ENCODE peak calls at places on chromosomes 11 and 22, in six cellular contexts. R, V, S, I, F and B are unnamed samples.

GRCh38 chr22:46748948-46749681 is 11.1 kb upstream of the CERK start:
- DNase-seq in R (no peak), V (peak), S (peak), I (no peak), F (peak), B (no peak)

GRCh38 chr22:35217541-35217940 is 39.8 kb upstream of the HMGXB4 start:
- DNase-seq in R (no peak), V (no peak), S (no peak), I (no peak), F (no peak), B (no peak)

GRCh38 chr11:44934110-44934509 is 16.6 kb downstream of the TP53I11 start:
- DNase-seq in R (no peak), V (no peak), S (no peak), I (no peak), F (no peak), B (no peak)

GRCh38 chr11:3159296-3160190 is 5.6 kb downstream of the OSBPL5 start:
- DNase-seq in R (no peak), V (no peak), S (peak), I (no peak), F (no peak), B (no peak)

GRCh38 chr22:34297536-34298120 is 377.4 kb upstream of the LARGE1 start:
- DNase-seq in R (no peak), V (no peak), S (no peak), I (no peak), F (no peak), B (no peak)

GRCh38 chr11:122032317-122032716 is 83.7 kb downstream of the BLID start:
- DNase-seq in R (no peak), V (peak), S (peak), I (no peak), F (no peak), B (peak)

GRCh38 chr11:35617687-35618496 is at the start of gene FJX1:
- DNase-seq in R (no peak), V (peak), S (peak), I (peak), F (peak), B (no peak)

GRCh38 chr22:48167238-48167637 is 1404.8 kb downstream of the TBC1D22A start:
- DNase-seq in R (no peak), V (no peak), S (no peak), I (no peak), F (no peak), B (no peak)

GRCh38 chr11:69642549-69642912 is 1.6 kb downstream of the CCND1 start:
- DNase-seq in R (no peak), V (no peak), S (no peak), I (no peak), F (no peak), B (no peak)

GRCh38 chr11:73663604-73664495 is 17.5 kb downstream of the PLEKHB1 start:
- DNase-seq in R (no peak), V (no peak), S (no peak), I (no peak), F (no peak), B (no peak)

GRCh38 chr22:43014062-43014875 is 680 bp downstream of the PACSIN2 start:
- DNase-seq in R (no peak), V (no peak), S (peak), I (no peak), F (peak), B (no peak)

GRCh38 chr22:22687638-22688500 is 43.5 kb downstream of the GGTLC2 start:
- DNase-seq in R (no peak), V (peak), S (peak), I (peak), F (peak), B (peak)

GRCh38 chr11:109788969-109789490 is 304.2 kb upstream of the ZC3H12C start:
- DNase-seq in R (no peak), V (no peak), S (no peak), I (no peak), F (no peak), B (no peak)

GRCh38 chr11:121452609-121453150 is at the start of gene SORL1-AS1:
- DNase-seq in R (no peak), V (no peak), S (no peak), I (no peak), F (peak), B (no peak)

GRCh38 chr11:134541355-134541754 is 129.3 kb upstream of the B3GAT1 start:
- DNase-seq in R (no peak), V (no peak), S (no peak), I (no peak), F (no peak), B (no peak)

GRCh38 chr11:86041975-86042378 is 26.9 kb downstream of the PICALM start:
- DNase-seq in R (peak), V (peak), S (peak), I (peak), F (peak), B (peak)

GRCh38 chr11:25992254-25992653 is 339.7 kb upstream of the ANO3 start:
- DNase-seq in R (no peak), V (no peak), S (no peak), I (peak), F (no peak), B (no peak)

GRCh38 chr11:72135891-72136676 is 559 bp downstream of the FOLR3 start:
- DNase-seq in R (no peak), V (no peak), S (peak), I (no peak), F (no peak), B (no peak)

GRCh38 chr11:124712392-124712791 is 27.4 kb upstream of the NRGN start:
- DNase-seq in R (no peak), V (no peak), S (no peak), I (no peak), F (no peak), B (no peak)

GRCh38 chr22:39612811-39613548 is 42.4 kb downstream of the CACNA1I start:
- DNase-seq in R (no peak), V (no peak), S (no peak), I (no peak), F (no peak), B (no peak)

GRCh38 chr22:46967445-46968358 is 205.3 kb downstream of the TBC1D22A start:
- DNase-seq in R (no peak), V (no peak), S (no peak), I (peak), F (no peak), B (no peak)

GRCh38 chr11:131734871-131735270 is 364.5 kb downstream of the NTM start:
- DNase-seq in R (no peak), V (no peak), S (no peak), I (no peak), F (no peak), B (no peak)

GRCh38 chr11:130553306-130553705 is 104.9 kb downstream of the ADAMTS15 start:
- DNase-seq in R (no peak), V (peak), S (peak), I (peak), F (no peak), B (no peak)

GRCh38 chr11:12281571-12282478 is 95.5 kb upstream of the PARVA start:
- DNase-seq in R (no peak), V (peak), S (peak), I (peak), F (peak), B (no peak)

GRCh38 chr11:19404787-19405186 is 164.0 kb upstream of the E2F8 start:
- DNase-seq in R (no peak), V (no peak), S (no peak), I (no peak), F (no peak), B (no peak)

GRCh38 chr11:102780491-102780918 is at the start of gene MMP10:
- DNase-seq in R (peak), V (peak), S (peak), I (peak), F (no peak), B (no peak)
- TF ChIP-seq CTCF in R (peak), V (peak), S (peak), I (peak), F (peak), B (peak)

GRCh38 chr11:87366346-87366745 is 328.6 kb downstream of the TMEM135 start:
- DNase-seq in R (no peak), V (no peak), S (no peak), I (no peak), F (no peak), B (no peak)
- TF ChIP-seq CTCF in R (no peak), V (no peak), S (no peak), I (no peak), F (no peak), B (no peak)

GRCh38 chr11:129374081-129374992 is 1.3 kb upstream of the BARX2 start:
- DNase-seq in R (no peak), V (no peak), S (peak), I (no peak), F (no peak), B (no peak)
- TF ChIP-seq CTCF in R (no peak), V (no peak), S (no peak), I (no peak), F (no peak), B (no peak)

GRCh38 chr11:114398303-114398920 is 1.9 kb downstream of the C11orf71 start:
- DNase-seq in R (no peak), V (no peak), S (no peak), I (no peak), F (no peak), B (no peak)

GRCh38 chr11:114399490-114399889 is 821 bp downstream of the C11orf71 start:
- DNase-seq in R (no peak), V (no peak), S (no peak), I (no peak), F (no peak), B (no peak)

GRCh38 chr11:114400974-114401223 is 433 bp downstream of the RBM7 start:
- DNase-seq in R (no peak), V (no peak), S (no peak), I (no peak), F (no peak), B (no peak)

GRCh38 chr11:114399903-114400221 is 449 bp downstream of the C11orf71 start:
- DNase-seq in R (no peak), V (no peak), S (no peak), I (no peak), F (peak), B (no peak)

GRCh38 chr11:114400222-114400973 is at the start of the genes C11orf71 and RBM7:
- DNase-seq in R (peak), V (peak), S (peak), I (peak), F (peak), B (peak)
- TF ChIP-seq CTCF in R (no peak), V (peak), S (no peak), I (no peak), F (no peak), B (no peak)

GRCh38 chr11:75524576-75525432 is 937 bp downstream of the GDPD5 start:
- DNase-seq in R (no peak), V (peak), S (no peak), I (no peak), F (no peak), B (no peak)

GRCh38 chr11:75526192-75526541 is 426 bp upstream of the GDPD5 start:
- DNase-seq in R (no peak), V (no peak), S (no peak), I (no peak), F (no peak), B (no peak)

GRCh38 chr11:75527130-75527529 is 1.4 kb upstream of the GDPD5 start:
- DNase-seq in R (no peak), V (no peak), S (no peak), I (no peak), F (no peak), B (no peak)

GRCh38 chr11:75523811-75524401 is 1.8 kb downstream of the GDPD5 start:
- DNase-seq in R (no peak), V (no peak), S (no peak), I (no peak), F (no peak), B (no peak)

GRCh38 chr11:75525433-75526191 is at the start of gene GDPD5:
- DNase-seq in R (no peak), V (peak), S (peak), I (peak), F (peak), B (no peak)
- TF ChIP-seq CTCF in R (no peak), V (peak), S (peak), I (peak), F (peak), B (peak)

GRCh38 chr11:4991066-4991465 is 3.6 kb upstream of the OR51L1 start:
- DNase-seq in R (no peak), V (peak), S (no peak), I (no peak), F (no peak), B (no peak)
- TF ChIP-seq CTCF in R (peak), V (peak), S (no peak), I (peak), F (no peak), B (peak)

GRCh38 chr11:67411785-67412152 is 3.7 kb upstream of the CARNS1 start:
- DNase-seq in R (no peak), V (no peak), S (no peak), I (no peak), F (no peak), B (no peak)
- TF ChIP-seq CTCF in R (no peak), V (no peak), S (no peak), I (no peak), F (no peak), B (no peak)

DNA sequence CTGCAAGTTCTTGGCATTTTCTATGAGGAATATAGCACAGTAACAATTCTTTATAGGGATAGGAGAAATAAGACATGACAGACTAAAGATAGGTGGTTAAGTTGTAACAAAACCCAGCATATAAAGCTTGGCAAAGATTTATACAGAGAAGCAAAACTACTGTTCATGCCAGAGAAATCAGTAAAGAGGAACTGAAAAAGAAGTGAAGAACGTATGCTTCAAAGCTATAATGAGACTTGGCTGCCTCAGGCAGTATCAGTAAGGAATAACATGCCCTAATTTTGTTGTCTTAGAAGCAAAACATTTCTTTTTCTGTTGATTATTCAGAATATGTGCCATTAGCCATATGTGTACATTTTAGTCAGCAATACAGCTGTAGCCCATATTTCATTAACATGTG is 403.1 kb downstream of the NELL1 start:
- DNase-seq in R (no peak), V (no peak), S (no peak), I (no peak), F (no peak), B (no peak)
- TF ChIP-seq CTCF in R (no peak), V (no peak), S (no peak), I (no peak), F (no peak), B (no peak)

DNA sequence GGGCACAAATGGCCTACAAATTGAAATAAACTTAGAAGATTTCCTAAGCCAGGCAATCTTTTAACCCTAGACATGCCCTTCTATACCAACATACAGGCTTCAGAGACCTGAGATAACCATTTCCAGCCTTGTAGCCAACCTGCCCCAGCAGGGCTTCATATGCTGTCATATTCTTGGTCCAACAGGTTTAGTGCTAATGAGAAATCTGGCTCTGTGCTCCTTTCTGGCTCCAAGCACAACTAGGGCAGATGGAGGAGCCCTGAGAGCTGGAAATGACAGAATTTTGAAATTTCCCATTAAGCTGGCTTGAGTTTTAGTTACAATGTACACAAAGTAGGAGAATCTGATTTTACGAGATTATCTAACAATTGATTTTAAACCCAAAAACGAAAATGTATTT is 323.0 kb upstream of the CCDC90B start:
- DNase-seq in R (no peak), V (no peak), S (no peak), I (no peak), F (no peak), B (no peak)
- TF ChIP-seq CTCF in R (no peak), V (no peak), S (no peak), I (no peak), F (no peak), B (no peak)

GRCh38 chr11:68212421-68213134 is 518 bp downstream of the KMT5B start:
- DNase-seq in R (no peak), V (peak), S (peak), I (peak), F (peak), B (no peak)

GRCh38 chr11:68214173-68215086 is 1.3 kb upstream of the KMT5B start:
- DNase-seq in R (no peak), V (no peak), S (no peak), I (no peak), F (no peak), B (no peak)

GRCh38 chr11:68215087-68215445 is 2.0 kb upstream of the KMT5B start:
- DNase-seq in R (no peak), V (no peak), S (no peak), I (no peak), F (no peak), B (no peak)

GRCh38 chr11:68213135-68213515 is at the start of gene KMT5B:
- DNase-seq in R (no peak), V (peak), S (peak), I (peak), F (peak), B (no peak)

GRCh38 chr11:68213555-68214172 is 568 bp upstream of the KMT5B start:
- DNase-seq in R (peak), V (peak), S (peak), I (peak), F (peak), B (peak)
- TF ChIP-seq CTCF in R (no peak), V (no peak), S (no peak), I (no peak), F (no peak), B (no peak)